ENCODE peak calls at places on chromosomes 3 and 15, in seven cellular contexts. J is dorsolateral prefrontal cortex, C is fibroblast of lung, Z is A549, L is cardiac fibroblast, W is OCI-LY7, K is heart right ventricle. U is an unnamed sample.
A peak's percentile ranks its signal among the peaks of the same experiment; 100 is the strongest.

GRCh38 chr3:65448120-65448519 is 590.6 kb downstream of the MAGI1 start:
- DNase-seq in L (no peak), Z (no peak), J (no peak), C (no peak), K (no peak), W (no peak), U (no peak)

GRCh38 chr3:18575573-18575972 is 150.4 kb upstream of the SATB1 start:
- DNase-seq in L (no peak), W (no peak), K (no peak), C (no peak), J (no peak), Z (no peak), U (no peak)

GRCh38 chr3:16464499-16465150 is 48.9 kb downstream of the RFTN1 start:
- DNase-seq in C (no peak), W (no peak), K (no peak), J (no peak), Z (no peak), L (no peak), U (no peak)

GRCh38 chr3:98612587-98612986 is 19.2 kb upstream of the CPOX start:
- DNase-seq in K (no peak), J (no peak), C (no peak), Z (peak; percentile 16), L (peak; percentile 10), W (peak; percentile 17), U (no peak)

GRCh38 chr3:54653456-54654195 is 274.2 kb downstream of the LRTM1 start:
- DNase-seq in J (no peak), L (no peak), K (no peak), W (no peak), C (no peak), Z (no peak), U (no peak)

GRCh38 chr15:71709808-71710418 is 100.4 kb upstream of the NR2E3 start:
- DNase-seq in Z (no peak), K (no peak), L (no peak), W (no peak), C (no peak), J (no peak), U (no peak)

GRCh38 chr3:108453541-108454057 is 56.8 kb downstream of the MYH15 start:
- DNase-seq in K (no peak), Z (no peak), L (no peak), C (no peak), J (no peak), W (no peak), U (no peak)

GRCh38 chr3:145892869-145893268 is 268.1 kb downstream of the PLOD2 start:
- DNase-seq in W (no peak), C (no peak), J (no peak), K (no peak), L (no peak), Z (no peak), U (no peak)

GRCh38 chr3:127720985-127721384 is 48.2 kb downstream of the ABTB1 start:
- DNase-seq in C (no peak), Z (no peak), L (no peak), W (no peak), J (no peak), K (no peak), U (no peak)

GRCh38 chr15:43285609-43286037 is 18.9 kb upstream of the TGM5 start:
- DNase-seq in J (peak; percentile 10), K (peak; percentile 40), C (peak; percentile 71), Z (peak; percentile 70), L (peak; percentile 69), W (peak; percentile 79), U (peak; percentile 59)

GRCh38 chr15:65916664-65917406 is 47.5 kb downstream of the RAB11A start:
- DNase-seq in J (peak; percentile 64), C (peak; percentile 59), L (peak; percentile 75), Z (peak; percentile 76), W (peak; percentile 35), K (peak; percentile 41), U (no peak)

GRCh38 chr3:9915252-9916141 is 1.4 kb upstream of the IL17RC start:
- DNase-seq in J (peak; percentile 77), K (peak; percentile 78), W (no peak), C (peak; percentile 59), L (peak; percentile 66), Z (no peak), U (peak; percentile 77)

GRCh38 chr15:57591822-57592367 is at the start of gene MYZAP:
- DNase-seq in Z (no peak), C (no peak), L (peak; percentile 24), W (no peak), K (peak; percentile 61), J (no peak), U (peak; percentile 64)

GRCh38 chr15:73682597-73683090 is 1.5 kb upstream of the CD276 start:
- DNase-seq in J (no peak), K (no peak), Z (no peak), W (no peak), C (no peak), L (no peak), U (no peak)

GRCh38 chr3:18946524-18946923 is 201.8 kb upstream of the KCNH8 start:
- DNase-seq in K (no peak), C (no peak), Z (peak; percentile 20), W (peak; percentile 34), J (no peak), L (no peak), U (no peak)

GRCh38 chr3:126913524-126913923 is 69.4 kb upstream of the PLXNA1 start:
- DNase-seq in J (no peak), L (no peak), K (no peak), Z (peak; percentile 18), W (no peak), C (no peak), U (no peak)

GRCh38 chr3:13078158-13078905 is 5.1 kb upstream of the IQSEC1 start:
- DNase-seq in W (peak; percentile 59), C (no peak), K (no peak), Z (no peak), J (peak; percentile 77), L (no peak), U (no peak)

GRCh38 chr15:90895571-90896117 is 7.5 kb upstream of the MAN2A2 start:
- DNase-seq in J (peak; percentile 79), W (no peak), Z (peak; percentile 43), K (no peak), C (no peak), L (no peak), U (no peak)

GRCh38 chr15:90892498-90893174 is 8.3 kb downstream of the FES start:
- DNase-seq in L (no peak), C (no peak), J (no peak), K (no peak), W (no peak), Z (no peak), U (no peak)

GRCh38 chr15:90892023-90892422 is 7.7 kb downstream of the FES start:
- DNase-seq in J (no peak), L (no peak), W (no peak), C (no peak), K (no peak), Z (no peak), U (no peak)

GRCh38 chr15:90891346-90891949 is 7.1 kb downstream of the FES start:
- DNase-seq in L (no peak), Z (no peak), K (no peak), W (no peak), J (no peak), C (no peak), U (no peak)

GRCh38 chr15:90893175-90894090 is 9.1 kb downstream of the FES start:
- DNase-seq in K (no peak), L (no peak), W (peak; percentile 83), Z (peak; percentile 36), C (no peak), J (no peak), U (no peak)
- TF ChIP-seq CTCF in K (no peak), L (no peak), W (peak; percentile 80), Z (peak; percentile 16), C (no peak), J (no peak), U (no peak)

DNA sequence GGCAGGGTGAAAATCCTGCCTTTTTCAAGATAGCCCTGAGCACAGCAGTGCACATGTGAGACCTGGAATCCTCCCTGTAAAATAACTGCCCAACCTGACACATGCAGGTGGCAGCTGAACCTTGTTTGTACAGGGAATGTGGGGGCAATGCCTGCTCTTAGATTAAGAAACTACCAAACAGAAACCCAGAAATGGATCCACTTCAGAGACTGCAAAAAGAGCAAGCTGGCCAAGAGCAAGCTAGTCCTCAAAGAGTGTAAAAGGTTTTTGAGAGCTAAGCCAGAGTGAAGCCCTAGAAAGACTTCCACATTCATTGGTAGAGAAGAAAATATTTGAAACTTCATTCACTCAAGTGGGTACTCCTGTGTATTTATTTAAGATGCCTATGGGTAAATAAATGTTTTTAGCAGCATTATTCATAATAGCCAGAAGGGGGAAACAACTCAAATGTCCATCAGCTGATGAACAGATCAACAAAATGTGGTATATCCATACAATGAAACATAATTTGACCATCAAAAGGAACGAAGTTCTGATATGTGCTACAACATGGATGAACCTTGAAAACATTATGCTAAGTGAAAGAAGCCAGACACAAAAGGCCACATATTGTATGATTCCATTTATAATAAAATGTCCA is 96.0 kb upstream of the TSC22D2 start:
- DNase-seq in J (no peak), Z (peak; percentile 16), W (no peak), C (no peak), K (no peak), L (no peak), U (no peak)
- TF ChIP-seq CTCF in J (no peak), Z (no peak), W (no peak), C (no peak), K (no peak), L (no peak), U (no peak)

DNA sequence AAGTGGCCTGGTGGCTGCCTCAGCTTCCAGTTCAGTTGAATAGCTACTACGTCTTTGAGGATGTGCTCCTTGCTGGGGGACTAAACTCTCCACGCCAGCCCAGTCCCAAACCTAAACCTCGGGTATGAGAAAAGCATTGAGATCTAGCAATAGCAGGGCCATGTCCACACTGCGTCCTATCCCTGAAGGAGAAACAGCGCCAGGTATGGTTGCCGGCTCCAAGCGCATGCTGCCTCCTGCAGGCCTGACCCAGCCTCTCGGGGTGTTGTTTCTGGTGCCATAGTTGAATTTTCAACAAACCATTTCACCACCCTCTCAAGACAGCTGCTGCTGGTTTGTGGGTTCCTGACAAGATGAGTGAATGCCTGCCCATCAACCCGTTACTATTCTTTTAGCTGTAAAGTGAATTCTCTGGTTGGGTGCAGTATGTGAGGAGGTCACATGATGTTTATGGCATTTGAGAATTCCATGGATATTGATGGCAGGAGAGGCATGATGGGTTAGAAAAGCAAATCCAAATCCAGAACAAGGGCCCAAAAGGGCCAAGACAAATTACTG is 13.0 kb upstream of the SLC28A1 start:
- DNase-seq in L (no peak), W (no peak), K (no peak), J (no peak), Z (no peak), C (no peak), U (no peak)
- TF ChIP-seq CTCF in L (no peak), W (peak; percentile 14), K (no peak), J (no peak), Z (no peak), C (no peak), U (no peak)

DNA sequence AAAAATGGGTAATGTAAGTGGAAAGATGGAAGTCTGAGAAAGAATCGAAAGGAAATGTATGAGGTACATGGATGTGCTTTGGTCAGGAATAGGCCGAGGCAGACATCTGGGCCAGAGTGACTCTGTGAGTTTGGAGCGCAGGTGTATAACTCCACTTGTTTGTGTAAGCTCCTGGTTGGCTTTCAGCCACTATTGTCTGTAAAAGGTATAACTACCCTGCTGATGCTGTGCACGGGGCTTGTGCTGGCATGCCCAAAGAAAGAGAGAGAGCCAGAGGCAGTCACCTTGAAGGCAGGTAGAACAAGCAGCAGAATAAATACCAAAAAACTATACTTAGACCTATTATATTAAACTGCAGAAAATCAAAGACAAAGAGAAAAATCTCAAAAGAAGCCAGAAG is 32.7 kb upstream of the CD96 start:
- DNase-seq in Z (no peak), L (no peak), J (no peak), W (no peak), K (no peak), C (no peak), U (no peak)
- TF ChIP-seq CTCF in Z (no peak), L (no peak), J (no peak), W (no peak), K (no peak), C (no peak), U (no peak)